ENCODE peak calls at places on chromosomes 16 and 17, in six cellular contexts. Y is effector memory CD4-positive, alpha-beta T cell; W is tibial nerve; K is HCT116; Q is fibroblast of lung; C is adrenal gland. P is an unnamed sample. For H3K9me3, the result is how much of the 10 kb centered on the place peaks cover.

GRCh38 chr17:2347805-2348685 is 10.7 kb downstream of the SGSM2 start:
- DNase-seq in Y (no peak), W (no peak), K (no peak), Q (peak), C (peak), P (no peak)

GRCh38 chr17:3602499-3602898 is 6.7 kb downstream of the TRPV1 start:
- DNase-seq in Y (no peak), W (no peak), K (peak), Q (peak), C (peak), P (no peak)

GRCh38 chr17:63925615-63926014 is 6.5 kb downstream of the CD79B start:
- DNase-seq in Y (no peak), W (no peak), K (no peak), Q (no peak), C (no peak), P (no peak)

GRCh38 chr16:88697831-88698693 is 8.1 kb downstream of the RNF166 start:
- DNase-seq in Y (no peak), W (no peak), K (no peak), Q (no peak), C (no peak), P (no peak)

GRCh38 chr16:68324780-68325357 is 14.1 kb downstream of the PRMT7 start:
- DNase-seq in Y (no peak), W (no peak), K (no peak), Q (no peak), C (peak), P (no peak)

GRCh38 chr17:29640413-29640812 is 17.7 kb upstream of the CORO6 start:
- DNase-seq in Y (no peak), W (no peak), K (no peak), Q (peak), C (no peak), P (no peak)

GRCh38 chr16:25060920-25061319 is 45.8 kb upstream of the ARHGAP17 start:
- DNase-seq in Y (peak), W (no peak), K (no peak), Q (no peak), C (no peak), P (no peak)

GRCh38 chr16:82605863-82606620 is 20.7 kb upstream of the CDH13 start:
- DNase-seq in Y (no peak), W (no peak), K (no peak), Q (no peak), C (no peak), P (no peak)

GRCh38 chr17:58176200-58176599 is 9.4 kb downstream of the OR4D2 start:
- DNase-seq in Y (no peak), W (no peak), K (no peak), Q (peak), C (no peak), P (no peak)

GRCh38 chr16:24954137-24954536 is 61.0 kb downstream of the ARHGAP17 start:
- DNase-seq in Y (no peak), W (no peak), K (no peak), Q (no peak), C (no peak), P (no peak)

GRCh38 chr16:13540771-13541170 is 379.2 kb upstream of the ERCC4 start:
- DNase-seq in Y (no peak), W (no peak), K (no peak), Q (no peak), C (no peak), P (no peak)

GRCh38 chr16:57748596-57748995 is 13.0 kb downstream of the KATNB1 start:
- DNase-seq in Y (no peak), W (no peak), K (no peak), Q (no peak), C (no peak), P (no peak)

GRCh38 chr17:49575524-49576120 is at the start of gene NXPH3:
- DNase-seq in Y (peak), W (no peak), K (no peak), Q (peak), C (peak), P (peak)

GRCh38 chr17:2395258-2396170 is 5.3 kb downstream of the MNT start:
- DNase-seq in Y (no peak), W (no peak), K (no peak), Q (no peak), C (peak), P (no peak)

GRCh38 chr17:82105417-82105881 is 7.4 kb upstream of the FASN start:
- DNase-seq in Y (no peak), W (no peak), K (no peak), Q (no peak), C (no peak), P (no peak)

GRCh38 chr17:828761-829160 is 46.6 kb downstream of the MRM3 start:
- DNase-seq in Y (no peak), W (no peak), K (no peak), Q (no peak), C (no peak), P (peak)

GRCh38 chr17:4712526-4712925 is 2.1 kb downstream of the ARRB2 start:
- DNase-seq in Y (no peak), W (no peak), K (no peak), Q (no peak), C (peak), P (no peak)

GRCh38 chr17:4708436-4708835 is 2.0 kb upstream of the ARRB2 start:
- DNase-seq in Y (peak), W (no peak), K (no peak), Q (no peak), C (no peak), P (no peak)

GRCh38 chr17:4710693-4711634 is 532 bp downstream of the ARRB2 start:
- DNase-seq in Y (no peak), W (no peak), K (no peak), Q (no peak), C (peak), P (no peak)

GRCh38 chr17:4709794-4710692 is at the start of gene ARRB2:
- DNase-seq in Y (peak), W (peak), K (peak), Q (peak), C (peak), P (peak)

GRCh38 chr17:4711671-4712111 is 1.3 kb downstream of the ARRB2 start:
- DNase-seq in Y (no peak), W (no peak), K (no peak), Q (no peak), C (peak), P (no peak)
- H3K27ac ChIP-seq in Y (peak), W (peak), K (no peak), Q (no peak), C (peak), P (no peak)

DNA sequence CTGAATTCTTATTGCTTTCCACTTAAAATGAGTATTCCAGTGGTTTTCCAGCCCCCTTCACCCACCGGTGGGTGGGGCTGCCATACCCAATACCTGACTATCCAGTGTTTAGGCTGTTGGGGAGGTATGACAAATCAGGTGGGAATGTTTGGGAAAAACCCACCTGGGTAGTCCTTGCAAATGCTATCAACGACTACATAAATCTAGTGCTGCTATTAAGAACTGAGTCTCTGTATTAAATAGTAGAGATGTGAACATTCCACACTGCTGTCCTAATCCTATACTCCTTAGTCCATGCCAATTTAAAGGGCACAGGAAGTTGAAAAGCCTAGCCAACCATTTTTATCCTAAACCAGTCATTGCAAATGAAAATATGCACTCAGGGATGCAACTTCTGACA is 126.6 kb downstream of the AXIN2 start:
- DNase-seq in Y (no peak), W (no peak), K (no peak), Q (no peak), C (no peak), P (no peak)
- H3K9me3 ChIP-seq in Y (under half), W (under half), K (under half), Q (under half), C (under half), P (under half)

GRCh38 chr16:46901709-46902108 is 17.5 kb downstream of the GPT2 start:
- DNase-seq in Y (no peak), W (no peak), K (no peak), Q (no peak), C (no peak), P (no peak)

GRCh38 chr16:46900464-46901235 is 16.5 kb downstream of the GPT2 start:
- DNase-seq in Y (no peak), W (no peak), K (no peak), Q (no peak), C (no peak), P (no peak)

GRCh38 chr16:46898006-46898405 is 13.8 kb downstream of the GPT2 start:
- DNase-seq in Y (no peak), W (no peak), K (no peak), Q (no peak), C (no peak), P (no peak)

GRCh38 chr16:46897471-46897870 is 13.3 kb downstream of the GPT2 start:
- DNase-seq in Y (no peak), W (no peak), K (no peak), Q (no peak), C (no peak), P (no peak)

DNA sequence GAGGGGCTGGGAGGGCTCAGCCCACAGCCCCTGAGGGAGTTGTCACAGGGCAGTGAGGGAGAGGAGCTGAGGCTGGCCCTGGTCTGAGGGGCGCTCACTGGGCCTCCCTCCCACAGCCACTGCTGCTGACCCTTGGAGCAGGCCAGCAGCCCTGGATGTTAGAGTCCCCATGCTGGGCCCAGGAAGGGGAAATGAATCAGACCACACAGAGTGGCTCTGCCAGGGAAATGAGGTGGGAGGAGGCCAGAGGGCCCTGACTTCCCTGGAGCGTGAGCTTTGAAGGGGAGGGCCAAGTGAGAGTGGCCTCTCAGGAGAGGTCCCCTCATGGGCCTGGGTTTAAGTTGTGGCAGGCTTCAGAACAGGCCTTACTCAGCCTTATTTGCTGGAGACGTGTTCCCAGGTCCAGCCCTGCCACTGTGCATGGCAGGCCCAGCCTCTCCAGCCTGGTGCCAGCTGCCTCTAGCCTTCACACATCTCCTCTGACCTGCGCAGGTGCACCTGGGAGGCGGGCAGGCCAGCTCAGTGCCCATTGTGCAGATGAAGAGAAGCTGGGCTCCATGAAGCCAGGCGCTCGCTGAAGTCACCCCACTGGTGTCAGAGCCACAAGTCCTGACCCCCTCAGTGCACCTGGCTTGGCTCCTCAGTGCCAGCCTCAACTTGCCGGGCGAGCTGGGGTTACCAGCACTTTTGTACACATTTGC is 15.4 kb downstream of the GPT2 start:
- DNase-seq in Y (no peak), W (no peak), K (no peak), Q (no peak), C (no peak), P (peak)
- H3K27ac ChIP-seq in Y (no peak), W (peak), K (no peak), Q (no peak), C (no peak), P (peak)

GRCh38 chr16:31899505-31899904 is 25.9 kb downstream of the ZNF267 start:
- DNase-seq in Y (no peak), W (no peak), K (no peak), Q (no peak), C (no peak), P (no peak)
- H3K9me3 ChIP-seq in Y (under half), W (under half), K (under half), Q (under half), C (under half), P (under half)

DNA sequence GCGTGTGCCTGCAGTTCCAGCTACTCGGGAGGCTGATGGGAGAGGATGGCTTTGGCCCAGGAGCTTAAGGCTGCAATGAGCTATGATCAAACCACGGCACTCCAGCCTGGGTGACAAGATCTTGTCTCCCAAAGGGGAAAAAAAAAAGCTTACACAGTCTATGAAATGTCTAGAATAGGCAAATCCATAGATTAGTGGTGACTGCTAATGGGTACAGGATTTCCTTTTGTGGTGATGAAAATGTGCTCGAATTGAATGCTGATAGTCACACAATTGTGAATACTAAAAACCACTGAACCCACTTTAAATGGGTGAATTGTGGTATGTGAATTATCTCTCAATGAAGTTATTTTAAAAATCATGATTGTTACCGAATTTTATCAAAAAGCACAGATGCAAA is 14.9 kb downstream of the USP7 start:
- DNase-seq in Y (no peak), W (no peak), K (no peak), Q (no peak), C (no peak), P (no peak)
- H3K27ac ChIP-seq in Y (no peak), W (no peak), K (no peak), Q (no peak), C (no peak), P (no peak)

GRCh38 chr17:70478883-70479282 is 309.6 kb downstream of the KCNJ2 start:
- DNase-seq in Y (no peak), W (no peak), K (no peak), Q (peak), C (no peak), P (no peak)
- H3K9me3 ChIP-seq in Y (under half), W (under half), K (under half), Q (under half), C (under half), P (under half)

GRCh38 chr17:42414782-42415409 is 8.2 kb downstream of the CAVIN1 start:
- DNase-seq in Y (no peak), W (no peak), K (no peak), Q (no peak), C (no peak), P (no peak)
- H3K27ac ChIP-seq in Y (no peak), W (peak), K (no peak), Q (no peak), C (no peak), P (no peak)

GRCh38 chr16:66052745-66053144 is 313.7 kb upstream of the CDH5 start:
- DNase-seq in Y (no peak), W (no peak), K (no peak), Q (peak), C (no peak), P (no peak)
- H3K9me3 ChIP-seq in Y (under half), W (under half), K (under half), Q (under half), C (under half), P (under half)

P was measured in SJSA1.